ENCODE peak calls at places on chromosomes 12 and 14, in six cellular contexts. W is tibial nerve; M is fibroblast of the conjunctiva; L is AG04450; P is activated naive CD4-positive, alpha-beta T cell treated with anti-CD3 and anti-CD28 coated beads, Interleukin-2, amount 10 ng/mL, durations not matched to agents 7 days and 5 days; U is NCI-H1092. G is an unnamed sample.
A peak's percentile ranks its signal among the peaks of the same experiment; 100 is the strongest.

GRCh38 chr14:96582995-96583394 is 80.8 kb downstream of the PAPOLA start:
- DNase-seq in W (no peak), M (no peak), L (no peak), P (no peak), U (no peak), G (no peak)

GRCh38 chr12:87756111-87756510 is 273.1 kb downstream of the C12orf50 start:
- DNase-seq in W (no peak), M (peak; percentile 93), L (peak; percentile 97), P (no peak), U (no peak), G (no peak)

GRCh38 chr12:26114720-26115406 is 10.0 kb downstream of the BHLHE41 start:
- DNase-seq in W (no peak), M (no peak), L (no peak), P (no peak), U (no peak), G (no peak)

GRCh38 chr12:103840881-103841689 is at the start of gene NT5DC3:
- DNase-seq in W (peak; percentile 66), M (peak; percentile 67), L (peak; percentile 47), P (peak; percentile 83), U (peak; percentile 50), G (peak; percentile 41)

GRCh38 chr14:31660728-31661127 is 99.5 kb downstream of the NUBPL start:
- DNase-seq in W (no peak), M (no peak), L (no peak), P (no peak), U (no peak), G (no peak)

GRCh38 chr12:116539905-116540482 is 19.2 kb upstream of the MAP1LC3B2 start:
- DNase-seq in W (no peak), M (peak; percentile 84), L (peak; percentile 53), P (no peak), U (peak; percentile 10), G (no peak)

GRCh38 chr12:3601466-3602150 is 110.6 kb downstream of the PRMT8 start:
- DNase-seq in W (no peak), M (no peak), L (no peak), P (no peak), U (no peak), G (no peak)

GRCh38 chr12:114636723-114637480 is 47.1 kb downstream of the TBX3 start:
- DNase-seq in W (no peak), M (no peak), L (no peak), P (no peak), U (no peak), G (no peak)

GRCh38 chr14:105588236-105588860 is 62.0 kb downstream of the TMEM121 start:
- DNase-seq in W (no peak), M (no peak), L (no peak), P (no peak), U (no peak), G (no peak)

GRCh38 chr12:93109794-93110203 is 180.7 kb upstream of the EEA1 start:
- DNase-seq in W (no peak), M (no peak), L (no peak), P (no peak), U (no peak), G (no peak)

GRCh38 chr14:72699433-72699832 is 194.5 kb downstream of the DPF3 start:
- DNase-seq in W (no peak), M (no peak), L (no peak), P (no peak), U (no peak), G (no peak)

GRCh38 chr12:1758887-1759286 is 61.5 kb upstream of the LRTM2 start:
- DNase-seq in W (no peak), M (no peak), L (no peak), P (no peak), U (no peak), G (no peak)

GRCh38 chr14:24678801-24679247 is 44.8 kb upstream of the GZMB start:
- DNase-seq in W (peak; percentile 19), M (peak; percentile 85), L (peak; percentile 69), P (peak; percentile 85), U (peak; percentile 91), G (peak; percentile 82)

GRCh38 chr12:42187799-42188198 is 43.1 kb upstream of the GXYLT1 start:
- DNase-seq in W (no peak), M (no peak), L (no peak), P (no peak), U (no peak), G (no peak)